ENCODE peak calls at places on chromosomes 13 and 19, in four cellular contexts. One of them, this sample, is unnamed.

GRCh38 chr13:43830481-43830873 is 43.7 kb upstream of the ENOX1 start:
- DNase-seq in NCI-H226: peak; percentile 83
- DNase-seq in body of pancreas: no peak
- DNase-seq in hepatic stellate cell: peak; percentile 37
- DNase-seq in this sample: peak; percentile 81

GRCh38 chr19:18416778-18417249 is 2.4 kb upstream of the SSBP4 start:
- DNase-seq in NCI-H226: peak; percentile 91
- DNase-seq in body of pancreas: peak; percentile 77
- DNase-seq in hepatic stellate cell: peak; percentile 93
- DNase-seq in this sample: no peak

GRCh38 chr13:106205871-106206270 is 329.6 kb downstream of the EFNB2 start:
- DNase-seq in body of pancreas: no peak
- DNase-seq in NCI-H226: no peak
- DNase-seq in hepatic stellate cell: no peak
- DNase-seq in this sample: no peak

GRCh38 chr13:46031581-46032263 is 20.8 kb downstream of the ZC3H13 start:
- DNase-seq in hepatic stellate cell: no peak
- DNase-seq in body of pancreas: no peak
- DNase-seq in NCI-H226: no peak
- DNase-seq in this sample: no peak

GRCh38 chr13:32165791-32166190 is 134.2 kb downstream of the FRY start:
- DNase-seq in NCI-H226: no peak
- DNase-seq in hepatic stellate cell: no peak
- DNase-seq in body of pancreas: no peak
- DNase-seq in this sample: peak; percentile 52

GRCh38 chr13:73223372-73223781 is 164.6 kb downstream of the KLF5 start:
- DNase-seq in hepatic stellate cell: no peak
- DNase-seq in body of pancreas: no peak
- DNase-seq in NCI-H226: no peak
- DNase-seq in this sample: no peak

GRCh38 chr19:17347877-17348276 is 10.5 kb downstream of the GTPBP3 start:
- DNase-seq in body of pancreas: no peak
- DNase-seq in NCI-H226: no peak
- DNase-seq in hepatic stellate cell: no peak
- DNase-seq in this sample: no peak

GRCh38 chr13:24644051-24644450 is 36.2 kb upstream of the ATP12A start:
- DNase-seq in body of pancreas: no peak
- DNase-seq in NCI-H226: no peak
- DNase-seq in hepatic stellate cell: no peak
- DNase-seq in this sample: no peak

GRCh38 chr13:114226699-114227323 is 7.9 kb upstream of the CDC16 start:
- DNase-seq in body of pancreas: peak; percentile 94
- DNase-seq in hepatic stellate cell: peak; percentile 89
- DNase-seq in NCI-H226: peak; percentile 66
- DNase-seq in this sample: peak; percentile 32

GRCh38 chr19:47603706-47604310 is 5.1 kb upstream of the BICRA start:
- DNase-seq in body of pancreas: no peak
- DNase-seq in NCI-H226: no peak
- DNase-seq in hepatic stellate cell: no peak
- DNase-seq in this sample: no peak

GRCh38 chr19:16607819-16608218 is 20.2 kb downstream of the MED26 start:
- DNase-seq in hepatic stellate cell: no peak
- DNase-seq in body of pancreas: no peak
- DNase-seq in NCI-H226: no peak
- DNase-seq in this sample: no peak

GRCh38 chr19:38224014-38224862 is at the start of gene DPF1:
- DNase-seq in hepatic stellate cell: peak; percentile 96
- DNase-seq in body of pancreas: no peak
- DNase-seq in NCI-H226: peak; percentile 85
- DNase-seq in this sample: peak; percentile 65